ENCODE peak calls at places on chromosomes 12 and 14, in six cellular contexts. One of them, this sample, is unnamed. For H3K27me3 and H3K36me3, the result is how much of the 10 kb centered on the place peaks cover.

GRCh38 chr12:129337413-129337812 is 484.1 kb downstream of the GLT1D1 start:
- DNase-seq in ovary: no peak
- DNase-seq in BE2C: no peak
- DNase-seq in naive thymus-derived CD4-positive, alpha-beta T cell: no peak
- DNase-seq in small intestine: peak
- DNase-seq in spleen: no peak
- DNase-seq in this sample: no peak

GRCh38 chr14:32372154-32372553 is 43.1 kb downstream of the AKAP6 start:
- DNase-seq in ovary: no peak
- DNase-seq in BE2C: no peak
- DNase-seq in naive thymus-derived CD4-positive, alpha-beta T cell: no peak
- DNase-seq in small intestine: no peak
- DNase-seq in spleen: no peak
- DNase-seq in this sample: no peak

GRCh38 chr12:99824900-99825562 is 159.7 kb downstream of the ANKS1B start:
- DNase-seq in ovary: no peak
- DNase-seq in BE2C: no peak
- DNase-seq in naive thymus-derived CD4-positive, alpha-beta T cell: no peak
- DNase-seq in small intestine: no peak
- DNase-seq in spleen: no peak
- DNase-seq in this sample: no peak

GRCh38 chr14:55430024-55430690 is 10.3 kb downstream of the TBPL2 start:
- DNase-seq in ovary: no peak
- DNase-seq in BE2C: peak
- DNase-seq in naive thymus-derived CD4-positive, alpha-beta T cell: peak
- DNase-seq in small intestine: peak
- DNase-seq in spleen: no peak
- DNase-seq in this sample: peak

GRCh38 chr12:42902001-42902400 is 312.5 kb upstream of the PRICKLE1 start:
- DNase-seq in ovary: no peak
- DNase-seq in BE2C: no peak
- DNase-seq in naive thymus-derived CD4-positive, alpha-beta T cell: no peak
- DNase-seq in small intestine: no peak
- DNase-seq in spleen: no peak
- DNase-seq in this sample: no peak

GRCh38 chr12:112810235-112810917 is 18.8 kb downstream of the RPH3A start:
- DNase-seq in ovary: no peak
- DNase-seq in BE2C: peak
- DNase-seq in naive thymus-derived CD4-positive, alpha-beta T cell: no peak
- DNase-seq in small intestine: no peak
- DNase-seq in spleen: no peak
- DNase-seq in this sample: no peak

GRCh38 chr12:46268349-46268616 is 560 bp downstream of the SLC38A1 start:
- DNase-seq in ovary: peak
- DNase-seq in BE2C: no peak
- DNase-seq in naive thymus-derived CD4-positive, alpha-beta T cell: peak
- DNase-seq in small intestine: no peak
- DNase-seq in spleen: peak
- DNase-seq in this sample: no peak

GRCh38 chr12:51793201-51793600 is 55.3 kb downstream of the FIGNL2 start:
- DNase-seq in ovary: no peak
- DNase-seq in BE2C: no peak
- DNase-seq in naive thymus-derived CD4-positive, alpha-beta T cell: no peak
- DNase-seq in small intestine: no peak
- DNase-seq in spleen: no peak
- DNase-seq in this sample: no peak

GRCh38 chr12:132074216-132074615 is 69.9 kb downstream of the DDX51 start:
- DNase-seq in ovary: no peak
- DNase-seq in BE2C: no peak
- DNase-seq in naive thymus-derived CD4-positive, alpha-beta T cell: no peak
- DNase-seq in small intestine: no peak
- DNase-seq in spleen: no peak
- DNase-seq in this sample: no peak

GRCh38 chr12:53866727-53867126 is 71.9 kb upstream of the HOXC13 start:
- DNase-seq in ovary: no peak
- DNase-seq in BE2C: no peak
- DNase-seq in naive thymus-derived CD4-positive, alpha-beta T cell: no peak
- DNase-seq in small intestine: no peak
- DNase-seq in spleen: no peak
- DNase-seq in this sample: no peak

GRCh38 chr14:67999290-67999689 is 179.7 kb downstream of the RAD51B start:
- DNase-seq in ovary: no peak
- DNase-seq in BE2C: no peak
- DNase-seq in naive thymus-derived CD4-positive, alpha-beta T cell: no peak
- DNase-seq in small intestine: peak
- DNase-seq in spleen: no peak
- DNase-seq in this sample: no peak

GRCh38 chr12:1581973-1582708 is 12.2 kb downstream of the FBXL14 start:
- DNase-seq in ovary: no peak
- DNase-seq in BE2C: no peak
- DNase-seq in naive thymus-derived CD4-positive, alpha-beta T cell: no peak
- DNase-seq in small intestine: no peak
- DNase-seq in spleen: no peak
- DNase-seq in this sample: no peak

GRCh38 chr14:24095196-24096068 is 1.3 kb downstream of the PCK2 start:
- DNase-seq in ovary: no peak
- DNase-seq in BE2C: peak
- DNase-seq in naive thymus-derived CD4-positive, alpha-beta T cell: no peak
- DNase-seq in small intestine: peak
- DNase-seq in spleen: peak
- DNase-seq in this sample: peak

GRCh38 chr12:90366286-90366685 is 588.7 kb downstream of the CCER1 start:
- DNase-seq in ovary: no peak
- DNase-seq in BE2C: no peak
- DNase-seq in naive thymus-derived CD4-positive, alpha-beta T cell: no peak
- DNase-seq in small intestine: no peak
- DNase-seq in spleen: no peak
- DNase-seq in this sample: no peak

GRCh38 chr14:68239988-68240387 is 420.4 kb downstream of the RAD51B start:
- DNase-seq in ovary: no peak
- DNase-seq in BE2C: no peak
- DNase-seq in naive thymus-derived CD4-positive, alpha-beta T cell: no peak
- DNase-seq in small intestine: peak
- DNase-seq in spleen: no peak
- DNase-seq in this sample: no peak

GRCh38 chr12:40208707-40209106 is 16.1 kb upstream of the LRRK2 start:
- DNase-seq in ovary: no peak
- DNase-seq in BE2C: no peak
- DNase-seq in naive thymus-derived CD4-positive, alpha-beta T cell: no peak
- DNase-seq in small intestine: no peak
- DNase-seq in spleen: no peak
- DNase-seq in this sample: no peak

GRCh38 chr12:10928746-10929286 is at the start of gene PRH2:
- DNase-seq in ovary: no peak
- DNase-seq in BE2C: no peak
- DNase-seq in naive thymus-derived CD4-positive, alpha-beta T cell: no peak
- DNase-seq in small intestine: no peak
- DNase-seq in spleen: no peak
- DNase-seq in this sample: no peak

GRCh38 chr14:99699071-99699760 is 15.1 kb downstream of the CYP46A1 start:
- DNase-seq in ovary: no peak
- DNase-seq in BE2C: no peak
- DNase-seq in naive thymus-derived CD4-positive, alpha-beta T cell: no peak
- DNase-seq in small intestine: no peak
- DNase-seq in spleen: no peak
- DNase-seq in this sample: no peak

GRCh38 chr12:64699504-64700115 is 59.6 kb downstream of the GNS start:
- DNase-seq in ovary: no peak
- DNase-seq in BE2C: no peak
- DNase-seq in naive thymus-derived CD4-positive, alpha-beta T cell: no peak
- DNase-seq in small intestine: no peak
- DNase-seq in spleen: peak
- DNase-seq in this sample: no peak

GRCh38 chr14:56216631-56217379 is 98.6 kb downstream of the PELI2 start:
- DNase-seq in ovary: peak
- DNase-seq in BE2C: peak
- DNase-seq in naive thymus-derived CD4-positive, alpha-beta T cell: no peak
- DNase-seq in small intestine: no peak
- DNase-seq in spleen: peak
- DNase-seq in this sample: peak

GRCh38 chr12:24562761-24563392 is 386.0 kb downstream of the BCAT1 start:
- DNase-seq in ovary: peak
- DNase-seq in BE2C: peak
- DNase-seq in naive thymus-derived CD4-positive, alpha-beta T cell: no peak
- DNase-seq in small intestine: no peak
- DNase-seq in spleen: peak
- DNase-seq in this sample: peak

GRCh38 chr12:116492703-116493324 is 66.4 kb upstream of the MAP1LC3B2 start:
- DNase-seq in ovary: no peak
- DNase-seq in BE2C: no peak
- DNase-seq in naive thymus-derived CD4-positive, alpha-beta T cell: no peak
- DNase-seq in small intestine: no peak
- DNase-seq in spleen: no peak
- DNase-seq in this sample: peak

GRCh38 chr14:75685910-75686309 is 24.9 kb downstream of the TTLL5 start:
- DNase-seq in ovary: no peak
- DNase-seq in BE2C: no peak
- DNase-seq in naive thymus-derived CD4-positive, alpha-beta T cell: no peak
- DNase-seq in small intestine: no peak
- DNase-seq in spleen: no peak
- DNase-seq in this sample: no peak

GRCh38 chr14:73788871-73789590 is 62.6 kb upstream of the PTGR2 start:
- DNase-seq in ovary: no peak
- DNase-seq in BE2C: no peak
- DNase-seq in naive thymus-derived CD4-positive, alpha-beta T cell: no peak
- DNase-seq in small intestine: no peak
- DNase-seq in spleen: peak
- DNase-seq in this sample: no peak

GRCh38 chr14:73786942-73787759 is 64.5 kb upstream of the PTGR2 start:
- DNase-seq in ovary: peak
- DNase-seq in BE2C: peak
- DNase-seq in naive thymus-derived CD4-positive, alpha-beta T cell: peak
- DNase-seq in small intestine: peak
- DNase-seq in spleen: peak
- DNase-seq in this sample: peak

GRCh38 chr14:73787760-73788508 is 63.7 kb upstream of the PTGR2 start:
- DNase-seq in ovary: no peak
- DNase-seq in BE2C: no peak
- DNase-seq in naive thymus-derived CD4-positive, alpha-beta T cell: no peak
- DNase-seq in small intestine: no peak
- DNase-seq in spleen: peak
- DNase-seq in this sample: no peak

GRCh38 chr14:73792476-73792875 is 59.2 kb upstream of the PTGR2 start:
- DNase-seq in ovary: no peak
- DNase-seq in BE2C: no peak
- DNase-seq in naive thymus-derived CD4-positive, alpha-beta T cell: no peak
- DNase-seq in small intestine: no peak
- DNase-seq in spleen: peak
- DNase-seq in this sample: no peak

DNA sequence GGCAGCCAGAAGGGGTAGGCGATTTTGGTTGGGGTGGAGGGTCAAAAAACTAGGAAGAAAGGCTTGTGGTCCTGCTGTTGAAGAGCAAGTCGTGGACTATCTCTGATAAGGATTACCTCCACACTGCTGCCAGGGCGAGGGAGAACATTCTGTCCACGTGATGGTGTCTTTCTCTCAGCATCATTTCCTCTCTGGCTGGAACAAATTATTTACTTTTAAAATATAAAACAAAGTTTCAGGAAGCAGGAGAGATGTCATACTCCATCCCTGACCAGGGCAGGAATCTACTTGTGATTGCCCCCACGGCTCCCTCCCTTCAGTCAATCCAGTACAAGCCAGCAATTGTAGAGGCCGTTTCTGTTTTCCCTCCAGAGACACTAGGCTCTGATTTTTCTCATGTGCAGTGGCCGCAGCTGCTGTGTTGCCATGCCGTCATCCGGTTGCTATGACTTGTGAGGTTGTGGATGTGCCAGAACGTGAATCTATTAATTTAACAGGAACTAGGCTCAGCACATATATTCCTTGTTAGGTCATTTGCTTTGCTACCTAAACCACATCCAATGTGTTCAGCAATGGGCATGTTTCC is 61.5 kb upstream of the PTGR2 start:
- DNase-seq in ovary: peak
- DNase-seq in BE2C: peak
- DNase-seq in naive thymus-derived CD4-positive, alpha-beta T cell: no peak
- DNase-seq in small intestine: no peak
- DNase-seq in spleen: peak
- DNase-seq in this sample: no peak
- H3K4me3 ChIP-seq in ovary: no peak
- H3K4me3 ChIP-seq in BE2C: no peak
- H3K4me3 ChIP-seq in naive thymus-derived CD4-positive, alpha-beta T cell: no peak
- H3K4me3 ChIP-seq in small intestine: no peak
- H3K4me3 ChIP-seq in spleen: no peak
- H3K4me3 ChIP-seq in this sample: no peak

DNA sequence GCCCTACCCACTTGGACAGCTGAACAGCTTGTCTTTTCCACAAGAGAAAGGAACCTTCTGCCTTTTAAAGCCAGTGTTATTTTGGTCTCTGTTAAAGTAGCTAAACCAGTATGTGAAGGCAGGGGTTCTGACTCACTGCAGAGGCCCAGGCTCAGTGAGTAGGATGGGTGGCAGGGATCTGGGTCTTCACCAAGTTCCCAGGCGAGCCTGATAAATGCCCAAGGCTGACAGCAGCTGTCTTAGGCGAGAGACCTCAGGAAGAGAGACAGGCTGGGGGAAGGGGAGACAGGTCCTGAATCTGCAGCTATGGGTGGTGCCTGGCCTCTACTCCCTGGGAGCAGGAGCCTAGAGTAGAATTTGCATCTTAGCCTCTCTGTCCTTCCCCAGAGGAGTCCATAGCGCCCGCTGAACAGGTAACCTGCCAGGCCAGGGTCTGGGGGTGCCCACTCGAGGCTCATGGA is 18.1 kb upstream of the KIF26A start:
- DNase-seq in ovary: no peak
- DNase-seq in BE2C: no peak
- DNase-seq in naive thymus-derived CD4-positive, alpha-beta T cell: no peak
- DNase-seq in small intestine: no peak
- DNase-seq in spleen: no peak
- DNase-seq in this sample: no peak
- H3K27me3 ChIP-seq in ovary: under half
- H3K27me3 ChIP-seq in BE2C: under half
- H3K27me3 ChIP-seq in naive thymus-derived CD4-positive, alpha-beta T cell: under half
- H3K27me3 ChIP-seq in small intestine: under half
- H3K27me3 ChIP-seq in spleen: under half
- H3K27me3 ChIP-seq in this sample: under half

GRCh38 chr14:74469548-74470518 is 23.3 kb downstream of the NPC2 start:
- DNase-seq in ovary: no peak
- DNase-seq in BE2C: no peak
- DNase-seq in naive thymus-derived CD4-positive, alpha-beta T cell: no peak
- DNase-seq in small intestine: no peak
- DNase-seq in spleen: no peak
- DNase-seq in this sample: no peak
- H3K36me3 ChIP-seq in ovary: under half
- H3K36me3 ChIP-seq in BE2C: under half
- H3K36me3 ChIP-seq in naive thymus-derived CD4-positive, alpha-beta T cell: under half
- H3K36me3 ChIP-seq in small intestine: under half
- H3K36me3 ChIP-seq in spleen: under half
- H3K36me3 ChIP-seq in this sample: under half

GRCh38 chr12:108858399-108859074 is 1.2 kb upstream of the SSH1 start:
- DNase-seq in ovary: peak
- DNase-seq in BE2C: no peak
- DNase-seq in naive thymus-derived CD4-positive, alpha-beta T cell: no peak
- DNase-seq in small intestine: no peak
- DNase-seq in spleen: peak
- DNase-seq in this sample: no peak
- H3K4me3 ChIP-seq in ovary: peak
- H3K4me3 ChIP-seq in BE2C: no peak
- H3K4me3 ChIP-seq in naive thymus-derived CD4-positive, alpha-beta T cell: peak
- H3K4me3 ChIP-seq in small intestine: peak
- H3K4me3 ChIP-seq in spleen: peak
- H3K4me3 ChIP-seq in this sample: peak

GRCh38 chr14:28763914-28764848 is 2.4 kb upstream of the FOXG1 start:
- DNase-seq in ovary: no peak
- DNase-seq in BE2C: no peak
- DNase-seq in naive thymus-derived CD4-positive, alpha-beta T cell: no peak
- DNase-seq in small intestine: no peak
- DNase-seq in spleen: no peak
- DNase-seq in this sample: peak
- H3K27me3 ChIP-seq in ovary: under half
- H3K27me3 ChIP-seq in BE2C: half or more
- H3K27me3 ChIP-seq in naive thymus-derived CD4-positive, alpha-beta T cell: under half
- H3K27me3 ChIP-seq in small intestine: under half
- H3K27me3 ChIP-seq in spleen: half or more
- H3K27me3 ChIP-seq in this sample: under half

This sample was measured in HAP-1.